ENCODE peak calls at places on chromosomes 12 and 14, in four cellular contexts. N, C, I and T are unnamed samples.

GRCh38 chr12:30997685-30998440 is 71.3 kb downstream of the TSPAN11 start:
- DNase-seq in N (no peak), I (no peak), C (no peak), T (no peak)

GRCh38 chr12:44015333-44015941 is 179.6 kb downstream of the TMEM117 start:
- DNase-seq in C (peak), N (no peak), I (no peak), T (peak)

GRCh38 chr12:49887536-49888401 is 15.9 kb downstream of the FAIM2 start:
- DNase-seq in I (no peak), N (no peak), C (no peak), T (no peak)

GRCh38 chr14:94019329-94019728 is 6.8 kb upstream of the OTUB2 start:
- DNase-seq in C (no peak), I (no peak), N (no peak), T (no peak)

GRCh38 chr12:131024721-131025120 is 71.0 kb downstream of the ADGRD1 start:
- DNase-seq in I (no peak), N (no peak), C (no peak), T (no peak)

GRCh38 chr14:38430522-38430921 is 174.6 kb upstream of the CLEC14A start:
- DNase-seq in I (no peak), N (no peak), C (no peak), T (no peak)

GRCh38 chr12:12466157-12466556 is 96.5 kb downstream of the DUSP16 start:
- DNase-seq in I (no peak), C (no peak), N (peak), T (no peak)

GRCh38 chr14:35395283-35395682 is 9.3 kb downstream of the NFKBIA start:
- DNase-seq in C (no peak), I (no peak), N (no peak), T (no peak)

GRCh38 chr12:27014859-27015729 is 910 bp upstream of the TM7SF3 start:
- DNase-seq in I (no peak), C (no peak), N (no peak), T (peak)

GRCh38 chr12:50520808-50521207 is 16.0 kb downstream of the DIP2B start:
- DNase-seq in I (no peak), C (no peak), N (no peak), T (no peak)

GRCh38 chr14:67695394-67695949 is at the start of gene RDH11:
- DNase-seq in C (peak), N (peak), I (peak), T (peak)

GRCh38 chr14:68133856-68134255 is 314.3 kb downstream of the RAD51B start:
- DNase-seq in N (no peak), C (no peak), I (no peak), T (no peak)

GRCh38 chr14:68692916-68693771 is 99.7 kb downstream of the ZFP36L1 start:
- DNase-seq in I (no peak), C (no peak), N (peak), T (no peak)